ENCODE peak calls at places on chromosomes 12 and 14, in six cellular contexts. C is HCT116, X is HepG2, V is SK-N-SH, U is GM12878, W is K562. J is an unnamed sample. For H3K9me3 and H3K36me3, the result is how much of the 10 kb centered on the place peaks cover.

GRCh38 chr12:31263661-31264060 is 62.3 kb downstream of the SINHCAF start:
- DNase-seq in X (no peak), V (no peak), W (no peak), U (no peak), C (no peak), J (no peak)

GRCh38 chr12:10559241-10559640 is 53.6 kb downstream of the EIF2S3B start:
- DNase-seq in U (no peak), W (no peak), C (no peak), X (no peak), V (no peak), J (no peak)

GRCh38 chr14:75597149-75597548 is 18.7 kb downstream of the FLVCR2 start:
- DNase-seq in U (no peak), C (no peak), W (no peak), X (no peak), V (no peak), J (no peak)

GRCh38 chr12:70576341-70577282 is 60.6 kb downstream of the PTPRB start:
- DNase-seq in V (peak), W (peak), X (peak), U (peak), C (peak), J (peak)

GRCh38 chr12:124603910-124604775 is 36.7 kb upstream of the NCOR2 start:
- DNase-seq in X (no peak), W (no peak), C (no peak), U (no peak), V (peak), J (no peak)

GRCh38 chr12:120078868-120079267 is 37.7 kb downstream of the RAB35 start:
- DNase-seq in U (no peak), X (no peak), V (no peak), W (no peak), C (no peak), J (no peak)

GRCh38 chr12:52389313-52390207 is 4.1 kb upstream of the KRT84 start:
- DNase-seq in C (no peak), W (no peak), V (no peak), X (no peak), U (no peak), J (no peak)

GRCh38 chr12:22283006-22283506 is 51.5 kb downstream of the ST8SIA1 start:
- DNase-seq in X (no peak), U (no peak), V (no peak), W (no peak), C (no peak), J (no peak)

GRCh38 chr12:6375269-6376078 is at the start of gene SCNN1A:
- DNase-seq in V (no peak), X (no peak), W (no peak), U (no peak), C (no peak), J (no peak)

GRCh38 chr12:30026621-30027234 is 243.0 kb upstream of the TMTC1 start:
- DNase-seq in V (no peak), C (no peak), U (no peak), X (no peak), W (no peak), J (no peak)

GRCh38 chr14:34302654-34303053 is 159.4 kb downstream of the SPTSSA start:
- DNase-seq in U (no peak), C (no peak), X (no peak), W (no peak), V (no peak), J (no peak)

GRCh38 chr14:98412431-98412830 is 859.6 kb downstream of the BCL11B start:
- DNase-seq in C (no peak), U (no peak), X (no peak), V (no peak), W (no peak), J (no peak)

GRCh38 chr14:23550827-23551265 is 719 bp downstream of the ZFHX2 start:
- DNase-seq in X (no peak), V (peak), W (peak), U (no peak), C (no peak), J (no peak)

GRCh38 chr12:14417717-14418116 is 52.2 kb downstream of the ATF7IP start:
- DNase-seq in X (peak), C (no peak), U (no peak), W (peak), V (peak), J (no peak)

GRCh38 chr12:130990034-130990433 is 36.3 kb downstream of the ADGRD1 start:
- DNase-seq in X (no peak), C (no peak), V (no peak), W (no peak), U (no peak), J (no peak)

GRCh38 chr12:120162763-120163162 is 31.8 kb downstream of the GCN1 start:
- DNase-seq in U (no peak), X (no peak), V (no peak), W (no peak), C (no peak), J (no peak)

GRCh38 chr12:43937947-43938346 is 102.1 kb downstream of the TMEM117 start:
- DNase-seq in C (no peak), U (no peak), W (peak), V (peak), X (peak), J (no peak)

GRCh38 chr12:46300906-46301305 is 32.1 kb upstream of the SLC38A1 start:
- DNase-seq in W (no peak), X (no peak), V (no peak), C (no peak), U (no peak), J (no peak)

GRCh38 chr14:89600950-89601826 is 184.2 kb upstream of the FOXN3 start:
- DNase-seq in C (no peak), W (no peak), U (no peak), X (no peak), V (no peak), J (no peak)

GRCh38 chr12:33322519-33322918 is 117.1 kb downstream of the SYT10 start:
- DNase-seq in X (no peak), V (no peak), U (no peak), W (no peak), C (no peak), J (no peak)

GRCh38 chr12:3257411-3257810 is 180.2 kb downstream of the TSPAN9 start:
- DNase-seq in W (no peak), V (no peak), C (no peak), U (no peak), X (no peak), J (no peak)

DNA sequence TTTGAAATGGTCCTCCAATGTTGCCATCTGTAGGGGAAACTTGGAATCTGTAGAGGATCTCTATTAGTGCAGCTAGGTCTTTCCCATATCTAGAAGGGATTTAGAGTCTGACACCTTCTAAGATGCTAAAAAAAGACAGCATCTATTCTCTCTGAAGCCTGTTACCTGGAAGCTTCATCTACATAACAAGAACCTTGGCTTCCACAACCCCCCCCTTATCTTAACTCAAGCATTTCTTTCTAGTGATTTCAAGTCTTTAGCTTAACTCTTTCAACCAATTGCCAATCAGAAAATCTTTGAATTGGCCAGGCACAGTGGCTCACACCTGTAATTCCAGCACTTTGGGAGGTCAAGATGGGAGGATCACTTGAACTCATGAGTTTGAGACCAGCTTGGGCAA is 543.3 kb downstream of the TRHDE start:
- DNase-seq in U (no peak), V (no peak), X (no peak), W (no peak), C (no peak), J (no peak)
- TF ChIP-seq REST in U (no peak), V (no peak), X (no peak), W (no peak), C (no peak), J (no peak)

GRCh38 chr12:34386016-34386415 is 363.7 kb downstream of the ALG10 start:
- DNase-seq in W (no peak), U (no peak), V (no peak), C (no peak), X (no peak), J (no peak)

GRCh38 chr12:34386621-34387255 is 364.4 kb downstream of the ALG10 start:
- DNase-seq in W (no peak), V (no peak), U (no peak), X (no peak), C (no peak), J (no peak)

GRCh38 chr12:34388636-34389377 is 366.5 kb downstream of the ALG10 start:
- DNase-seq in U (no peak), W (no peak), V (no peak), X (no peak), C (no peak), J (no peak)

GRCh38 chr12:34389378-34390170 is 367.3 kb downstream of the ALG10 start:
- DNase-seq in W (peak), V (no peak), C (no peak), U (no peak), X (no peak), J (no peak)

DNA sequence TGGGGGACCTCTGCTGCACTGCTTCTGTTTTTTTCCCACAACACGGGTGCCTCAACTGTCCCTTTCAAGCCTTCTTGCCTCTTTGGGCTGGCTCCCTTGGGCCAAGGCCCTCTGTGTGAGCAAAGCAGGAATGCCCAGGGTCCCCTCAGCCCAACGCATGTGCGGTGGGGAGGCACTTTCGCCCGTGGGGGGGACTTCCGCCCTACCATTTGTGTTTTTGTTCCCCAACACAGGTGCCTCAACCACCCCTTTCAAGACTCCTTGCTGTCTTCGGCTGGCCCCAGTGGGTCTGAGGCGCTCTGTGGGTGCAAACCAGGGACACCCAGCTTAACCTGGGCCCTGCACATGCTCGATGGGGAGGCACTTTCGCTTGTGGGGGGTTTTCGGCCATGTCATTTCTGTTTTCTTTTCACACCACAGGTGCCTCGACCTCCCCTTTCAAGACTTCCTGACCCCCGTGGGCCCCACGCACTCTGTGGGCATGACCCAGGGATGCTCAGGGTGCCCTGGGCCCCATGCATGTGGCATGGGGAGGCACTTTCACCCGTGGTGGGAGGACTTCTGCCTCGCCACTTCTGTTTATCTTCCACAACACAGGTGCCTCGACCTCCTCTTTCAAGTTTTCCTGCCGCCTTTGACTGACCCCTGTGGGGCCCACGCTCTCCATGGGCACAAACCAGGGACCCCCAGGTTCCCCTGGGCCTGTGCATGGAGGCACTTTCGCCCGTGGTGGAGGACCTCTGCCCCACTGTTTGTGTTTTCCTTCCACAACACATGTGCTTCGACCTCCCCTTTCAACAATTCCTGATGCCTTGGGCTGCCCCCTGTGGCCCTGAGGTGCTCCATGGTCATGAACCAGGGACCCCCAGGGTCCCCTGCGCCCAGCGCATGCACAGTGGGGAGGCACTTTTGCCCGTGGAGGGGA is 365.7 kb downstream of the ALG10 start:
- DNase-seq in X (no peak), C (no peak), V (no peak), W (no peak), U (no peak), J (no peak)
- H3K9me3 ChIP-seq in X (under half), C (under half), V (under half), W (under half), U (under half), J (under half)

GRCh38 chr12:51103977-51104376 is 20.6 kb upstream of the CSRNP2 start:
- DNase-seq in C (no peak), W (no peak), V (no peak), U (no peak), X (no peak), J (no peak)
- H3K36me3 ChIP-seq in C (under half), W (half or more), V (half or more), U (under half), X (under half), J (under half)

DNA sequence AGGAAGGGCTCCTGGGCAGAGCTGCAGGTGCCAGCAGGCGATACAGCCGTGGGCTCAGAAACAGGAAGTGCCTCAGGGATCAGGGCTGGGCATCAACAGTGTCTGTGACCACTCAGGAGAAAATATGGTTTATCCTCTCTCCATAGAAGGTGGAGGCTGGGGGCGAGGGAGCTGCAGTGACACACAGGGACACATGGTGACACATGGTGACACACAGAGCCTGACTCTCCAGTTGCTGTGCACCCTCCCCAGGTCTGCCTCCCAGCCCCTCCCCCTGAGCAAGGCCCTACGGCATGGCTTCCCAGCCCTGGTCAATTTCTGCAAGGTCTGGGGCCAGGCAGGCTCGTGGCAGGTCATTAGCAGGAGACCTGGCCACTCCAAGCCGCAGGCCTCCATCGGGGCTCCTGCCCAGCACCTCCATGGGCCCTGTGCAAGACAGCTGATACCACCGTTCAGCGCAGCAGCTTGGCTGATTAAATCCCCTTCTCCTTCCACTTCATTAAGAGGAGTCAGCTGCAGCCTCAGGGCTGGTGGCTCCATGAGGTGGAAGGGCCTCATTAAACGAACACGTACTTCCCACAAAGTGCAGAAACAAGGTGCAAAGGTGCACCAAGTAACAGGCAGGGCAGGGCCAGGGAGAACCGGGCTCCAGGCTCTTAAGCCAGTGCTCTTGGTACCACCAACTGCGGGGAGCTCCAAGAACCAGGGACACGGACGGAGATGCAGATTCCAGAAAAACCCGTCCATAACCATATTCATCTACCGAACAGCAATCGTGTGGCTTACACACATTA is 60.7 kb downstream of the CCNK start:
- DNase-seq in W (no peak), X (no peak), V (peak), C (no peak), U (no peak), J (no peak)
- TF ChIP-seq REST in W (no peak), X (no peak), V (no peak), C (no peak), U (no peak), J (no peak)

DNA sequence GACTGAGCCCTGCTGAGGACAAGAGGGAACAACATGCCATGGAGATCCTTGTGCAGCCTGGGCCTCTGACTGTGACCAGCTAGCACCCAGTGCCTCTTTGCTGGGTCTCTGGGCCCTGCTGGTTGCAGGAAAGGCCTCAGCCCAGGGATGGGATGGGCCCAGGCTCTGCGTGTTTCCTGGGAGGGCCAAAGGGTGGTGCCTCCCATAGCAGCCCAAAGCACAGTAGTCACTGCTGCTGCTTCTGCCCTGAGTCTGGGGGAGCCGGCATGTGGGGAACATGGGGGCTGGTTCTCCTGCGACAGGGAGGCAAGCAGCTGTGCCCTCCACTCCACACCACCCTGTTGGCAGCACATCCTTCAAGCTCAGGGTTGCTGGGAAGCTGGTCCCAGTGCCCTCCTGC is 18.5 kb downstream of the ANHX start:
- DNase-seq in X (no peak), V (no peak), U (no peak), W (no peak), C (no peak), J (no peak)
- H3K9me3 ChIP-seq in X (half or more), V (under half), U (under half), W (under half), C (under half), J (under half)

GRCh38 chr14:95474486-95474885 is 42.0 kb downstream of the SYNE3 start:
- DNase-seq in C (no peak), X (no peak), V (no peak), W (no peak), U (no peak), J (no peak)
- H3K36me3 ChIP-seq in C (under half), X (under half), V (under half), W (under half), U (under half), J (under half)

GRCh38 chr12:122006186-122006926 is 15.3 kb upstream of the BCL7A start:
- DNase-seq in U (no peak), V (no peak), W (no peak), C (no peak), X (no peak), J (no peak)
- TF ChIP-seq REST in U (no peak), V (no peak), W (no peak), C (no peak), X (no peak), J (no peak)

GRCh38 chr14:39426605-39427004 is 5.6 kb downstream of the FBXO33 start:
- DNase-seq in U (no peak), V (peak), X (peak), C (no peak), W (no peak), J (peak)
- H3K9me3 ChIP-seq in U (under half), V (under half), X (under half), C (under half), W (under half), J (under half)